ENCODE peak calls at places on chromosomes 12 and 14, in nine cellular contexts. S, C, A, Z, N, R, T, E and M are unnamed samples.

GRCh38 chr14:64928239-64929002 is 14.1 kb downstream of the GPX2 start:
- DNase-seq in E (no peak), T (no peak), R (no peak), N (no peak), C (peak), A (no peak), Z (no peak), S (no peak), M (no peak)

GRCh38 chr12:117872521-117873169 is 96.1 kb downstream of the KSR2 start:
- DNase-seq in T (no peak), N (no peak), C (no peak), S (no peak), R (no peak), Z (no peak), A (no peak), E (no peak), M (no peak)

GRCh38 chr14:73243341-73243740 is 6.0 kb downstream of the PAPLN start:
- DNase-seq in Z (no peak), T (no peak), R (no peak), N (no peak), A (no peak), S (no peak), E (no peak), C (no peak), M (no peak)

GRCh38 chr12:58369576-58369975 is 428.2 kb downstream of the ATP23 start:
- DNase-seq in C (no peak), S (no peak), T (no peak), N (peak), R (no peak), A (no peak), Z (no peak), E (no peak), M (no peak)

GRCh38 chr12:57840701-57841100 is 5.8 kb downstream of the CTDSP2 start:
- DNase-seq in N (no peak), A (no peak), C (no peak), S (no peak), T (no peak), R (no peak), Z (no peak), E (peak), M (peak)

GRCh38 chr14:89184952-89185351 is 232.1 kb downstream of the FOXN3 start:
- DNase-seq in Z (peak), C (no peak), A (no peak), R (no peak), T (no peak), S (no peak), E (no peak), N (no peak), M (no peak)

GRCh38 chr12:130097798-130098255 is 64.4 kb upstream of the FZD10 start:
- DNase-seq in R (no peak), Z (no peak), S (no peak), C (no peak), E (no peak), A (no peak), N (no peak), T (no peak), M (no peak)

GRCh38 chr14:68684466-68685418 is 108.1 kb downstream of the ZFP36L1 start:
- DNase-seq in A (no peak), E (no peak), Z (no peak), N (no peak), T (no peak), C (no peak), S (no peak), R (no peak), M (no peak)

GRCh38 chr14:54498579-54498978 is 9.8 kb upstream of the GMFB start:
- DNase-seq in A (no peak), T (no peak), S (no peak), R (no peak), Z (no peak), N (no peak), C (no peak), E (no peak), M (no peak)

GRCh38 chr12:112855375-112855774 is 51.4 kb upstream of the OAS1 start:
- DNase-seq in E (peak), N (peak), S (peak), R (no peak), T (no peak), Z (no peak), A (no peak), C (peak), M (no peak)

GRCh38 chr12:6958609-6959375 is 7.6 kb downstream of the PTPN6 start:
- DNase-seq in N (no peak), T (peak), E (no peak), S (no peak), R (no peak), C (peak), Z (no peak), A (no peak), M (no peak)

GRCh38 chr12:12986775-12987332 is 13.2 kb downstream of the HEBP1 start:
- DNase-seq in S (no peak), Z (no peak), A (no peak), R (no peak), C (no peak), E (no peak), T (no peak), N (no peak), M (no peak)

GRCh38 chr14:86501611-86502010 is 971.7 kb downstream of the FLRT2 start:
- DNase-seq in C (peak), A (no peak), S (no peak), N (no peak), E (no peak), Z (no peak), T (no peak), R (no peak), M (no peak)

GRCh38 chr14:102848830-102849521 is 71.7 kb downstream of the TRAF3 start:
- DNase-seq in E (no peak), T (no peak), Z (no peak), N (peak), A (peak), S (no peak), R (no peak), C (no peak), M (no peak)

GRCh38 chr12:91704446-91704845 is 441.2 kb downstream of the BTG1 start:
- DNase-seq in S (no peak), Z (no peak), A (no peak), N (peak), C (no peak), T (no peak), R (peak), E (no peak), M (no peak)

GRCh38 chr14:24900281-24900868 is 149.6 kb downstream of the STXBP6 start:
- DNase-seq in T (no peak), Z (no peak), S (no peak), A (no peak), C (no peak), N (peak), R (no peak), E (no peak), M (no peak)

GRCh38 chr12:57549203-57549908 is 488 bp upstream of the KIF5A start:
- DNase-seq in A (no peak), Z (no peak), T (no peak), R (no peak), N (no peak), E (no peak), S (no peak), C (no peak), M (no peak)

GRCh38 chr12:8698132-8698829 is 490 bp downstream of the RIMKLB start:
- DNase-seq in A (peak), T (peak), C (peak), S (no peak), Z (no peak), E (no peak), N (peak), R (peak), M (peak)

GRCh38 chr12:31234053-31234835 is 91.7 kb downstream of the SINHCAF start:
- DNase-seq in T (no peak), R (no peak), A (no peak), C (no peak), N (no peak), E (no peak), S (no peak), Z (no peak), M (peak)

GRCh38 chr14:94313991-94314655 is 9.0 kb downstream of the SERPINA6 start:
- DNase-seq in E (no peak), N (no peak), A (no peak), R (peak), T (no peak), Z (no peak), S (no peak), C (no peak), M (no peak)

GRCh38 chr12:85920324-85920947 is 46.3 kb downstream of the NTS start:
- DNase-seq in R (no peak), Z (no peak), S (peak), T (no peak), N (peak), C (peak), A (no peak), E (peak), M (no peak)

GRCh38 chr14:30854492-30854891 is 19.9 kb upstream of the COCH start:
- DNase-seq in N (no peak), E (no peak), A (no peak), R (no peak), T (no peak), C (no peak), Z (no peak), S (no peak), M (no peak)

GRCh38 chr14:37597538-37598084 is 2.2 kb downstream of the TTC6 start:
- DNase-seq in Z (no peak), R (no peak), A (peak), T (no peak), S (no peak), C (no peak), N (peak), E (no peak), M (no peak)

GRCh38 chr12:31316964-31317363 is 9.0 kb downstream of the SINHCAF start:
- DNase-seq in A (no peak), Z (no peak), S (no peak), T (no peak), N (no peak), R (no peak), E (no peak), C (no peak), M (no peak)

GRCh38 chr14:65206448-65207096 is 104.3 kb upstream of the MAX start:
- DNase-seq in Z (no peak), A (no peak), N (peak), E (no peak), R (no peak), S (no peak), C (peak), T (no peak), M (no peak)

GRCh38 chr14:56331815-56332214 is 213.6 kb downstream of the PELI2 start:
- DNase-seq in A (no peak), S (no peak), Z (no peak), R (no peak), E (no peak), C (no peak), T (no peak), N (no peak), M (no peak)

GRCh38 chr14:29654910-29655590 is 272.6 kb downstream of the PRKD1 start:
- DNase-seq in A (no peak), R (no peak), S (no peak), E (no peak), C (no peak), Z (no peak), T (no peak), N (peak), M (no peak)

GRCh38 chr14:104427126-104427851 is 152.3 kb upstream of the C14orf180 start:
- DNase-seq in C (no peak), Z (no peak), T (no peak), R (no peak), N (no peak), S (no peak), A (no peak), E (no peak), M (no peak)

GRCh38 chr14:104271394-104271793 is 133.0 kb downstream of the KIF26A start:
- DNase-seq in S (no peak), A (no peak), C (no peak), R (no peak), N (no peak), E (no peak), T (no peak), Z (no peak), M (no peak)

GRCh38 chr14:75274899-75275569 is 3.6 kb upstream of the FOS start:
- DNase-seq in T (peak), E (no peak), C (peak), Z (no peak), R (no peak), N (no peak), S (no peak), A (no peak), M (no peak)

GRCh38 chr12:131860472-131861260 is 32.5 kb downstream of the MMP17 start:
- DNase-seq in A (no peak), R (peak), C (no peak), N (peak), S (peak), T (no peak), E (peak), Z (no peak), M (peak)

GRCh38 chr14:65850429-65851145 is 438.1 kb downstream of the FUT8 start:
- DNase-seq in R (no peak), E (no peak), T (peak), Z (no peak), C (no peak), A (no peak), N (no peak), S (no peak), M (no peak)